ENCODE peak calls at places on chromosomes 12 and 14, in five cellular contexts. W is HCT116, L is transverse colon, O is stomach, P is prostate gland. Y is an unnamed sample.
A peak's percentile ranks its signal among the peaks of the same experiment; 100 is the strongest.

GRCh38 chr14:71403673-71404072 is 496.4 kb downstream of the PCNX1 start:
- DNase-seq in L (peak; percentile 14), W (peak; percentile 2), P (no peak), O (no peak), Y (no peak)

GRCh38 chr12:32743264-32743663 is 12.4 kb downstream of the YARS2 start:
- DNase-seq in P (no peak), L (no peak), W (no peak), O (no peak), Y (no peak)

GRCh38 chr14:53174918-53175317 is 21.8 kb upstream of the DDHD1 start:
- DNase-seq in O (no peak), L (no peak), P (no peak), W (no peak), Y (no peak)

GRCh38 chr12:1491983-1492697 is 102.2 kb downstream of the FBXL14 start:
- DNase-seq in P (no peak), L (no peak), O (no peak), W (no peak), Y (no peak)

GRCh38 chr14:52338282-52338681 is 24.2 kb downstream of the PTGER2 start:
- DNase-seq in W (no peak), P (no peak), O (no peak), L (no peak), Y (no peak)

GRCh38 chr12:11723993-11724392 is 74.5 kb downstream of the ETV6 start:
- DNase-seq in P (no peak), L (no peak), O (no peak), W (no peak), Y (no peak)

GRCh38 chr12:106328735-106329134 is 26.2 kb downstream of the TCP11L2 start:
- DNase-seq in W (no peak), P (no peak), L (no peak), O (no peak), Y (no peak)

GRCh38 chr12:92987362-92987761 is 58.3 kb upstream of the EEA1 start:
- DNase-seq in L (no peak), P (peak; percentile 58), W (peak; percentile 42), O (no peak), Y (no peak)

GRCh38 chr14:81529391-81529790 is 4.3 kb downstream of the SEL1L start:
- DNase-seq in O (no peak), P (no peak), L (no peak), W (peak; percentile 10), Y (no peak)

GRCh38 chr12:92786045-92786444 is 83.3 kb downstream of the PLEKHG7 start:
- DNase-seq in W (no peak), O (no peak), P (no peak), L (no peak), Y (no peak)

GRCh38 chr12:124490584-124491305 is 76.7 kb downstream of the NCOR2 start:
- DNase-seq in P (no peak), O (peak; percentile 96), L (peak; percentile 73), W (no peak), Y (no peak)

GRCh38 chr12:5706247-5706646 is 238.8 kb downstream of the ANO2 start:
- DNase-seq in W (no peak), P (no peak), O (no peak), L (no peak), Y (no peak)

GRCh38 chr12:130044991-130045621 is 117.2 kb upstream of the FZD10 start:
- DNase-seq in O (no peak), P (peak; percentile 66), W (no peak), L (no peak), Y (no peak)

GRCh38 chr14:91365552-91365951 is 52.1 kb downstream of the CCDC88C start:
- DNase-seq in W (no peak), L (no peak), O (no peak), P (no peak), Y (no peak)

GRCh38 chr12:94898388-94898787 is 105.1 kb downstream of the NDUFA12 start:
- DNase-seq in W (no peak), O (no peak), L (no peak), P (no peak), Y (no peak)

GRCh38 chr12:106942775-106943174 is 12.9 kb upstream of the TMEM263 start:
- DNase-seq in L (no peak), O (no peak), W (no peak), P (no peak), Y (no peak)

GRCh38 chr12:75997658-75998057 is 33.9 kb downstream of the PHLDA1 start:
- DNase-seq in L (no peak), W (no peak), O (no peak), P (no peak), Y (no peak)

GRCh38 chr12:55703288-55703687 is 4.4 kb downstream of the ITGA7 start:
- DNase-seq in W (no peak), L (no peak), P (no peak), O (peak; percentile 37), Y (no peak)

GRCh38 chr14:69363964-69364363 is 34.1 kb downstream of the ERH start:
- DNase-seq in P (no peak), O (no peak), W (no peak), L (no peak), Y (no peak)

GRCh38 chr14:91956616-91957015 is 9.1 kb upstream of the FBLN5 start:
- DNase-seq in O (no peak), W (no peak), L (no peak), P (no peak), Y (no peak)

GRCh38 chr12:12684375-12685106 is 11.4 kb downstream of the GPR19 start:
- DNase-seq in O (no peak), W (no peak), L (no peak), P (no peak), Y (no peak)

GRCh38 chr14:64889352-64889751 is 9.6 kb upstream of the SPTB start:
- DNase-seq in L (no peak), O (no peak), W (no peak), P (no peak), Y (no peak)

GRCh38 chr12:132030367-132031038 is 80.8 kb downstream of the EP400 start:
- DNase-seq in W (no peak), O (no peak), L (no peak), P (no peak), Y (no peak)

GRCh38 chr12:125185311-125185739 is 120.1 kb downstream of the AACS start:
- DNase-seq in O (no peak), L (no peak), W (no peak), P (no peak), Y (no peak)

GRCh38 chr14:105187935-105188524 is 6.9 kb upstream of the NUDT14 start:
- DNase-seq in L (peak; percentile 56), P (no peak), O (peak; percentile 44), W (no peak), Y (no peak)

GRCh38 chr12:122228092-122228491 is 2.2 kb upstream of the DIABLO start:
- DNase-seq in O (no peak), W (no peak), L (no peak), P (no peak), Y (no peak)

GRCh38 chr14:33660248-33660647 is 290.6 kb downstream of the EGLN3 start:
- DNase-seq in P (no peak), L (no peak), W (no peak), O (no peak), Y (no peak)

GRCh38 chr14:32457213-32457920 is 128.3 kb downstream of the AKAP6 start:
- DNase-seq in L (peak; percentile 21), O (no peak), W (no peak), P (no peak), Y (no peak)

GRCh38 chr14:66680216-66680615 is 172.3 kb downstream of the GPHN start:
- DNase-seq in W (no peak), O (no peak), L (no peak), P (no peak), Y (no peak)

GRCh38 chr14:53368714-53369191 is 215.6 kb upstream of the DDHD1 start:
- DNase-seq in L (no peak), O (no peak), W (no peak), P (no peak), Y (no peak)

GRCh38 chr14:51310453-51311074 is 70.5 kb downstream of the TMX1 start:
- DNase-seq in P (no peak), L (no peak), W (no peak), O (no peak), Y (no peak)

GRCh38 chr14:72948481-72949138 is 22.3 kb downstream of the DCAF4 start:
- DNase-seq in L (peak; percentile 68), P (peak; percentile 43), O (peak; percentile 72), W (peak; percentile 27), Y (peak; percentile 49)

GRCh38 chr12:79710707-79711483 is 20.1 kb upstream of the PAWR start:
- DNase-seq in P (no peak), W (no peak), L (no peak), O (no peak), Y (no peak)

GRCh38 chr12:71810905-71811304 is 28.7 kb upstream of the TBC1D15 start:
- DNase-seq in P (no peak), O (no peak), W (no peak), L (no peak), Y (no peak)

DNA sequence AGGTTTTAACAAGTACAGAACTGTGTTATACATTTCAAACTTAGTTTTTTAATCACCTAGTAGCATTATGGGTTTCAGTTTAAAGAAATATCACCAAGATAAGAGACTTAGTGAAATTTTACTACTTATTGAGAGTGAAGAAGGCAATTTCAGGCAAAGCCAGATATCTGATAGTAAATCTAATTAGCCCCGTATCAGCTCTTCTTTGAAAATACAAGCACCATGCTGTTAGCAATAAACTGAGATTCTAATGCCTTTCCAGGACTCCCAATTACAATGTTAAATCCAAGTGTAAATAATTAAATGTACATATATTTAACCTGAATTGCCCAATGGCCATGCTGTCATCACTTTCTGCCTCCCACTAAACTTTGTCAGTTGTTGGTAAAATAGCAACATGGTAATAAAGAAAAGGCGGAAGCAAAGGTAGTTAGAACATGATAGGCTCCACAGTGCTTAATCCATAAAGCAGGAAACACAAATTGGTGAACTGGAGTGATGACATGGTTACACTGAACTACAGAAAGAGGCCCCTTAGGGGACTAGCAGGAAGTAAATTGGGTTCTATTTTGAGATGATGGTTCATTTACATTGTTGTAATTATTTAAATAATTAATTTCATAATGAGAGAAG is 646.1 kb downstream of the C12orf50 start:
- DNase-seq in L (peak; percentile 16), O (no peak), P (no peak), W (no peak), Y (no peak)
- TF ChIP-seq POLR2AphosphoS5 in L (no peak), O (no peak), P (no peak), W (no peak), Y (no peak)

GRCh38 chr12:89372584-89373370 is 20.5 kb upstream of the DUSP6 start:
- DNase-seq in P (no peak), O (no peak), L (no peak), W (no peak), Y (no peak)

GRCh38 chr12:89370411-89370810 is 18.1 kb upstream of the DUSP6 start:
- DNase-seq in W (no peak), P (no peak), O (no peak), L (peak; percentile 49), Y (no peak)

GRCh38 chr12:89368386-89368785 is 16.1 kb upstream of the DUSP6 start:
- DNase-seq in W (no peak), L (no peak), P (no peak), O (no peak), Y (no peak)

GRCh38 chr12:89369166-89369565 is 16.9 kb upstream of the DUSP6 start:
- DNase-seq in W (no peak), O (no peak), P (no peak), L (no peak), Y (no peak)

GRCh38 chr12:89370850-89371249 is 18.5 kb upstream of the DUSP6 start:
- DNase-seq in P (peak; percentile 63), W (peak; percentile 36), L (no peak), O (no peak), Y (no peak)
- TF ChIP-seq POLR2A in P (no peak), W (no peak), L (no peak), O (no peak), Y (no peak)

GRCh38 chr12:54463484-54463883 is 9.9 kb downstream of the GTSF1 start:
- DNase-seq in O (no peak), P (no peak), W (no peak), L (no peak), Y (no peak)
- TF ChIP-seq POLR2AphosphoS5 in O (no peak), P (no peak), W (no peak), L (no peak), Y (no peak)

GRCh38 chr12:53193040-53193439 is 12.3 kb upstream of the CSAD start:
- DNase-seq in P (no peak), W (no peak), O (no peak), L (no peak), Y (no peak)
- TF ChIP-seq POLR2A in P (no peak), W (no peak), O (no peak), L (no peak), Y (no peak)

Y was measured in GM12891.